ENCODE peak calls at places on chromosomes 6 and 20, in six cellular contexts. U is SK-N-SH; V is naive thymus-derived CD4-positive, alpha-beta T cell; Z is SJSA1; H is AG04450; T is heart right ventricle. R is an unnamed sample. For H3K9me3, the result is how much of the 10 kb centered on the place peaks cover.

GRCh38 chr6:2531426-2532208 is 219.1 kb downstream of the MYLK4 start:
- DNase-seq in Z (peak), T (no peak), V (no peak), H (peak), U (no peak), R (no peak)

GRCh38 chr6:43522547-43523263 is 5.8 kb downstream of the POLR1C start:
- DNase-seq in V (no peak), H (no peak), T (no peak), U (no peak), Z (no peak), R (no peak)

GRCh38 chr20:51735728-51736600 is 32.2 kb downstream of the ATP9A start:
- DNase-seq in H (no peak), Z (no peak), U (no peak), T (no peak), V (no peak), R (no peak)

GRCh38 chr20:44614525-44614924 is 32.1 kb downstream of the PKIG start:
- DNase-seq in U (no peak), T (peak), H (no peak), Z (no peak), V (no peak), R (no peak)

GRCh38 chr6:138307816-138308727 is 69.6 kb upstream of the SMIM28 start:
- DNase-seq in U (no peak), H (no peak), T (peak), V (no peak), Z (no peak), R (no peak)

GRCh38 chr6:69780585-69781178 is 16.1 kb downstream of the LMBRD1 start:
- DNase-seq in T (no peak), U (no peak), Z (no peak), H (no peak), V (no peak), R (no peak)

GRCh38 chr6:146310628-146311027 is 233.0 kb upstream of the RAB32 start:
- DNase-seq in V (no peak), T (no peak), H (no peak), Z (no peak), U (no peak), R (no peak)

GRCh38 chr6:161257778-161258457 is 15.9 kb downstream of the AGPAT4 start:
- DNase-seq in Z (peak), T (no peak), H (peak), V (no peak), U (no peak), R (no peak)

GRCh38 chr6:130223508-130223907 is 757 bp upstream of the SAMD3 start:
- DNase-seq in U (no peak), V (no peak), H (no peak), T (no peak), Z (no peak), R (no peak)

GRCh38 chr20:1185781-1186334 is 1.1 kb upstream of the TMEM74B start:
- DNase-seq in Z (peak), V (peak), T (peak), U (peak), H (no peak), R (peak)

GRCh38 chr20:46715292-46715756 is 5.9 kb downstream of the SLC2A10 start:
- DNase-seq in U (no peak), V (no peak), T (no peak), Z (peak), H (peak), R (peak)

GRCh38 chr6:168277274-168277669 is 42.3 kb downstream of the DACT2 start:
- DNase-seq in T (no peak), H (no peak), V (no peak), Z (no peak), U (no peak), R (no peak)
- H3K9me3 ChIP-seq in T (under half), H (half or more), V (under half), Z (under half), U (under half), R (under half)

DNA sequence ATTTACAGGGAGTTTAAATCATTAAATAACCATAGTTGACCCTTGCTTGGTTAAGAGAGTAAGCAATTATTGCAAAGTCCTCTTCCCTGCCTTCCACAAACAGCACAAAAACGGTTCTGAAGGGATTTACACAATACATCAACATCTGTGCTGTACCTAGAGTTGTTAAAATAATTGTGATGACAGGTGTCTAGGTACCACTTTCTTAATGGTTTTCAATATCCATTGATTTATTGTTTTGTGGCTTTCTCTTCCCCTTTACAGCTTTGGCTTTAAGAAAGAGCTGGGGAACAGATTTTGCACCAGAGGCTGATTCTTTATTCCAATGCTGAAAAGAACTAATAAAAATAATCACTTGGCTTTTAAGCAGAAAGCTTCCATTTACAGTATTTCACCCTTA is 598 bp upstream of the SOX4 start:
- DNase-seq in V (no peak), U (no peak), T (no peak), H (no peak), Z (no peak), R (no peak)
- H3K4me3 ChIP-seq in V (peak), U (peak), T (no peak), H (peak), Z (peak), R (peak)

GRCh38 chr20:57469418-57470211 is 55.3 kb downstream of the CTCFL start:
- DNase-seq in U (peak), T (peak), Z (no peak), V (no peak), H (no peak), R (peak)
- H3K27ac ChIP-seq in U (no peak), T (no peak), Z (no peak), V (no peak), H (no peak), R (no peak)

DNA sequence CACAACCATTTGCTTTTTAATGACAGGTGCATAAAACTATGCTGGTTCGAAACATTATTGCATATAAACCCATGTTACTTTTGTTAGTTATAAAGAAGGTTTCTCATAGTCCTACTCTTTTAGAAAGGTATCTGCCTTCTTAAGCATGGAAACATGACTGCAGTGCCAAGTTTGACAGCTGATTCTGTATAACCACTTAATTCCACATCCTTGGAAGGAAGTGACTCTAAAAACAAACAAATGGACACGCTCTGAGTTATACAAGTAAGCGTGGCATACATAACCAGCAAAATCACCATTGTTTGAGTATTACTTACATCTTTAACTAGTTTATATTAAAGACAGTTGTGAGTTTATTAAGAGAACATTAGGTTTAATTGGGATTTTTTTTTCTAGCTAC is 125.0 kb upstream of the HDGFL1 start:
- DNase-seq in T (no peak), U (no peak), Z (peak), V (no peak), H (no peak), R (no peak)
- H3K9me3 ChIP-seq in T (under half), U (under half), Z (under half), V (under half), H (under half), R (under half)

DNA sequence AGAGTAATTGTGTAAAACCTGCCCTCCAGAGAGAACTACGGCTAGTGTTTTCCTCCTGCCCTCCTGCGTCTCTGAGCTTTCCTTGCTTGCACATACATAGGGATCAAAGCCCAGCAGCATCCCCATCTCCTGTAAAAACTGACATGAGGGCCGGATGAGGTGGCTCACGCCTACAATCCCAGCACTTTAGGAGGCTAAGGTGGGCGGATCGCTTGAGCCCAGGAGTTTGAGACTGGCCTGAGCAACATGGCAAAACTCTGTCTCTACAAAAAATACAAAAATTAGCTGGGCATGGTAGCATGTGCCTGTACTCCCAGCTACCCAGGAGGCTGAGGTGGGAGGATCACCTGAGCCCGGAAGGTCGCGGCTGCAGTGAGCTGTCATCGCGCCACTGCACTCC is 40.3 kb upstream of the SMIM29 start:
- DNase-seq in U (no peak), T (no peak), Z (no peak), H (no peak), V (no peak), R (no peak)
- H3K4me3 ChIP-seq in U (no peak), T (no peak), Z (no peak), H (no peak), V (no peak), R (no peak)

GRCh38 chr6:108203189-108204119 is 37.6 kb downstream of the NR2E1 start:
- DNase-seq in V (no peak), Z (no peak), U (no peak), H (no peak), T (no peak), R (peak)
- H3K27ac ChIP-seq in V (no peak), Z (no peak), U (no peak), H (no peak), T (no peak), R (peak)

DNA sequence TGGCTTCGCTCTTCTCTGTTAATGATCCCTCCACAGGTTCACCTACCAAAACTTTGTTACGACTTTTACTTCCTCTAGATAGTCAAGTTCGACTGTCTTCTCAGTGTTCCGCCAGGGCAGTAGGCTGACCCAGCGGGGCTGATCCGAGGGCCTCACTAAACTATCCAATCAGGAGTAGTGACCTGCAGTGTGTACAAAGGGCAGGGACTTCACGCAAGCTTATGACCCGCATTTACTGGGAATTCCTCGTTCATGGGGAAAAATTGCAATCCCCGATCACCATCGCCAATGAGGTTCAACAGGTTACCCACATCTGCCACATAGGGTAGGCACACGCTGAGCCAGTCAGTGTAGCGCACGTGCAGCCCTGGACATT is 771.4 kb upstream of the DEFB115 start:
- DNase-seq in V (no peak), H (no peak), T (no peak), Z (no peak), U (no peak), R (no peak)
- H3K9me3 ChIP-seq in V (under half), H (half or more), T (under half), Z (under half), U (under half), R (under half)

DNA sequence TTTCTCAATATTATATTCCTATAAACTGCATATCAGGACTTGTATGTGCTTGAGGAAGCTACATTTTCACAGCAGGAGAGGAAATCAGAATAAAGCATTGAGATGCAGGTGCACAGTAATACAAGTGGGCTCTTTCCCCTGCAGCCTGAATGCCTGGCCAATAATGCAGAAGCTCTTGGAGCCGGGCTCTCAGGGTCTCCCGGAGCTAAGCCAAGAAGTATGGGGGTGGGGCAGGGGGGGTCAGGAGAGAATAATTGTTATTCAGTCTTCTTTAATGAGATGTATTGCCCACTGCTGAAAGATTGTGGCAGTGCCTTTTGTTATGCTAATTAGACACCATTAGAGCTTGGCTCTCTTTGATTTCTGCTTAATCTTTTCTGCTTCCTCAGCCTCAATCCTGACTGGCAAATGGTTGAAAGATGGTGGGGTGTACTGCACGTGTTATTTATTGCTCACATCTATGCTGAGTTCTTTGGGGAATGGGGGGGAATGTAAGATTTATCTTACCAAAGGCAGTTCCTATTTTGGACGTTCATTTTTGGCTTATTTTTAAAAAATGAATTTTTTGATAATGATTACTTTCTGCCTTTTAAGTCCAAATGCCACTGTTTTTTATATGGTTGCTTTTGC is 407.6 kb upstream of the SOX4 start:
- DNase-seq in Z (no peak), H (no peak), V (no peak), T (no peak), U (no peak), R (peak)
- H3K4me3 ChIP-seq in Z (no peak), H (no peak), V (no peak), T (no peak), U (no peak), R (no peak)

GRCh38 chr20:63877755-63878470 is 12.8 kb downstream of the TPD52L2 start:
- DNase-seq in U (no peak), T (no peak), Z (no peak), H (no peak), V (no peak), R (no peak)

GRCh38 chr20:63878855-63879254 is 13.8 kb downstream of the TPD52L2 start:
- DNase-seq in V (no peak), U (no peak), T (no peak), Z (no peak), H (no peak), R (no peak)

GRCh38 chr20:63873477-63873971 is 8.5 kb downstream of the TPD52L2 start:
- DNase-seq in Z (no peak), V (no peak), U (no peak), H (peak), T (no peak), R (no peak)

GRCh38 chr20:63876489-63877036 is 11.5 kb downstream of the TPD52L2 start:
- DNase-seq in H (no peak), Z (no peak), U (no peak), T (no peak), V (no peak), R (no peak)

DNA sequence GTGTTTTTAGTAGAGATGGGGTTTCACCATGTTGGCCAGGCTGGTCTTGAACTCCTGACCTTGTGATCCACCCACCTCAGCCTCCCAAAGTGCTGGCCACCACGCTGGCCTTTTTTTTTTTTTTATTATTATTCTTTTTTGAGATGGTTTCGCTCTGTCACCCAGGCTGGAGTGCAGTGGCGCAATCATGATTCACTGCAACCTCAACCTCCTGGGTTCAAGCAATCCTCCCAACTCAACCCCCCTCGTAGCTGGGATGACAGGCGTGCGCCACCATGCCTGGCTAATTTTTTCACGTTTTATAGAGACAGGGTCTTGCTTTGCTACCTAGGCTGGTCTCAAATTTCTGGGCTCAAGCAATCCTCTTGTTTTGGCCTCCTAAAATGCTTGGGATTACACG is 9.2 kb downstream of the TPD52L2 start:
- DNase-seq in T (no peak), Z (no peak), H (no peak), V (no peak), U (no peak), R (no peak)
- H3K27ac ChIP-seq in T (no peak), Z (no peak), H (peak), V (no peak), U (no peak), R (no peak)

R was measured in neural progenitor cell.